ENCODE peak calls at places on chromosomes 3 and 15, in six cellular contexts. Z is prostate gland, B is GM23248, N is SJSA1, R is colonic mucosa, Q is astrocyte. X is an unnamed sample. For H3K4me1, the result is how much of the 10 kb centered on the place peaks cover.

GRCh38 chr15:45326776-45327175 is 51.6 kb downstream of the GATM start:
- DNase-seq in Z (no peak), B (no peak), N (no peak), R (no peak), Q (no peak), X (no peak)

GRCh38 chr15:52463638-52464037 is 65.0 kb downstream of the MYO5A start:
- DNase-seq in Z (no peak), B (peak), N (no peak), R (no peak), Q (no peak), X (no peak)

GRCh38 chr3:46713048-46713897 is 4.4 kb downstream of the PRSS50 start:
- DNase-seq in Z (no peak), B (no peak), N (no peak), R (no peak), Q (no peak), X (peak)

GRCh38 chr15:62594017-62594416 is 428.9 kb upstream of the C2CD4B start:
- DNase-seq in Z (no peak), B (no peak), N (peak), R (no peak), Q (no peak), X (no peak)

GRCh38 chr3:71006810-71007785 is 576.4 kb downstream of the FOXP1 start:
- DNase-seq in Z (no peak), B (peak), N (peak), R (no peak), Q (peak), X (no peak)

GRCh38 chr15:101014921-101015841 is 96.0 kb downstream of the LRRK1 start:
- DNase-seq in Z (peak), B (peak), N (peak), R (peak), Q (peak), X (peak)

GRCh38 chr3:132268956-132269355 is 48.3 kb upstream of the ACP3 start:
- DNase-seq in Z (no peak), B (peak), N (no peak), R (no peak), Q (no peak), X (no peak)

GRCh38 chr15:63970723-63971426 is 75.4 kb downstream of the DAPK2 start:
- DNase-seq in Z (no peak), B (peak), N (no peak), R (no peak), Q (no peak), X (no peak)

GRCh38 chr3:13597661-13598060 is 48.7 kb downstream of the FBLN2 start:
- DNase-seq in Z (no peak), B (no peak), N (no peak), R (no peak), Q (no peak), X (no peak)

GRCh38 chr15:65305144-65305758 is 774 bp downstream of the RNU5B-1 start:
- DNase-seq in Z (peak), B (no peak), N (no peak), R (no peak), Q (no peak), X (no peak)

GRCh38 chr3:169744332-169745054 is 20.4 kb downstream of the TERC start:
- DNase-seq in Z (no peak), B (peak), N (no peak), R (no peak), Q (peak), X (no peak)

GRCh38 chr3:42936157-42936981 is 30.4 kb downstream of the ZNF662 start:
- DNase-seq in Z (no peak), B (peak), N (no peak), R (peak), Q (peak), X (no peak)

GRCh38 chr3:66077973-66078372 is 39.3 kb upstream of the MAGI1 start:
- DNase-seq in Z (no peak), B (no peak), N (no peak), R (no peak), Q (no peak), X (no peak)

GRCh38 chr3:31917303-31917903 is 63.7 kb downstream of the OSBPL10 start:
- DNase-seq in Z (no peak), B (no peak), N (no peak), R (no peak), Q (no peak), X (no peak)

GRCh38 chr15:91821458-91821857 is 32.0 kb upstream of the SLCO3A1 start:
- DNase-seq in Z (no peak), B (no peak), N (no peak), R (no peak), Q (no peak), X (no peak)

GRCh38 chr15:60212536-60212935 is 185.2 kb downstream of the ANXA2 start:
- DNase-seq in Z (no peak), B (peak), N (peak), R (no peak), Q (no peak), X (no peak)

GRCh38 chr15:34650177-34650576 is 66.7 kb upstream of the GOLGA8B start:
- DNase-seq in Z (no peak), B (peak), N (no peak), R (no peak), Q (peak), X (no peak)

GRCh38 chr15:81118361-81118760 is 15.7 kb upstream of the CFAP161 start:
- DNase-seq in Z (no peak), B (no peak), N (no peak), R (no peak), Q (no peak), X (no peak)

GRCh38 chr3:12476238-12476897 is 7.9 kb upstream of the TSEN2 start:
- DNase-seq in Z (no peak), B (peak), N (no peak), R (no peak), Q (peak), X (no peak)

GRCh38 chr3:16515885-16516420 is 2.5 kb upstream of the RFTN1 start:
- DNase-seq in Z (no peak), B (no peak), N (no peak), R (no peak), Q (no peak), X (no peak)

GRCh38 chr3:187616307-187616939 is 53.8 kb downstream of the SST start:
- DNase-seq in Z (peak), B (peak), N (peak), R (peak), Q (peak), X (peak)

DNA sequence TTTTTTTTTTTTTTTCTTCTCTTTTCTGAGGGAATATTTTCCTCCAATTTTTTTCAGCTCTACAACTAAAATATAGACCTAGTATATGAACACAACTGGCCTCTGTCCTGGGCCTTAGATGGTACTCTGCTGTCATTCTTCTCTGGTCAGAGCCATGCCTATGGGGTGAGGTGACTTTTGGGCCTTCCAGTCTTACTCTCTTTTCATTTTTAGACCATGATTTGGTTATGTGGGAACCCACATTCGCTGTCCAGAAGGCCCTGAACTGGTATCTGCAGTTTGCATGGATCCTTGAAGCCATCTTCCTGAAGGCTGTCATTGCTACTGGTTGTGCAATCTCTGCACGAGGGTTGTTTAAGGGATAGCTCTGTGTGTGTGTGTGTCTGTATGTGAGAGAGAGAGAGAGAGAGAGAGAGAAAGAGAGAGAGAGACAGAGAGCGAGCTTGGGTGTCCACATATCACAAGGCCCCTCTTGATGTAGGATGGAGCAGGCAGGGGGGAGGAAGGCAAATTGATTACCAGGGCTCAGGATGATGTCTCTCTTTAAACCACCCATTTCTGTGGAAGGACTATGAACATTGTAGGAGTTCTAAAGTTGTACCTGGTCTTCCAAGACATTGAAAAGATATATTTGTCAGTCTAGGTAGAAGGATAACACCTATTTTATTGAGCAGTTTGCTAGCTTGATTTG is 6.9 kb downstream of the TGFBR2 start:
- DNase-seq in Z (no peak), B (no peak), N (no peak), R (no peak), Q (no peak), X (no peak)
- H3K4me1 ChIP-seq in Z (under half), B (half or more), N (half or more), R (under half), Q (under half), X (half or more)

DNA sequence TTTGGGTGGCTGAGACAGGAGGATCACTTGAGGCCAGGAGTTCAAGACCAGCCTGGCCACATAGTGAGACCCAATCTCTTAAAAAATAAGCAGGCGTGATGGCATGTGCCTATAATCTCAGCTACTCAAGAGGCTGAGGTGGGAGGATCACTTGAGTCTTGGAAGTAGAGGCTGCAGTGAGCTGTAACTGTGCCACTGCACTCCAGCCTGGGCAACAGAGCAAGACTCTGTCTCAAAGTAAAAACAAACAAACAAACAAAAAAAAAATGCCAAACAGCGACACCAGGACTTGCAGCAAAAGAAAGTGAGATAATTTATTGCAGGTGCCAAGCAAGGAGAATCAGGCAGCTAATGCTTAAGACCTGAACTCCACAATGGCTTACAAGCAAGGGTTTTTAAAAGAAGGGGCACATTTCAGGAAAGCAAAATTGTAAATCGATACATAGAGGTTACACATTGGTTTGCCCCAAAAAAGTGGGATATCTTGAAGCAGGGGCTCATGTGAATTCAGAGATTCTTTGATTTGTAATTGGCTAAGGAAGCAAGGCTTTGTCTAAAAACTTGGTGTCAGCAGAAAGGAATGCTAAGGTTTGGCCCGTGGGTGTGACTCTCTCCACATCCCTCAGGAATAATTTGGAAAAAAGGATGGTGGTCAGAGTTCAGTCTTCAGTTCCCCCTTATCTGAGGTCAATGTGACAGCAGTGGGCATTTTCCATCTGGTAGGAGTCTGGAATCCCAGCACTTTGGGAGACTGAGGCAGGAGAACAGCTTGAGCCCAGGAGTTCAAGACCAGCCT is 5.2 kb upstream of the MPI start:
- DNase-seq in Z (no peak), B (peak), N (no peak), R (no peak), Q (peak), X (no peak)
- H3K27ac ChIP-seq in Z (no peak), B (no peak), N (no peak), R (no peak), Q (no peak), X (no peak)

DNA sequence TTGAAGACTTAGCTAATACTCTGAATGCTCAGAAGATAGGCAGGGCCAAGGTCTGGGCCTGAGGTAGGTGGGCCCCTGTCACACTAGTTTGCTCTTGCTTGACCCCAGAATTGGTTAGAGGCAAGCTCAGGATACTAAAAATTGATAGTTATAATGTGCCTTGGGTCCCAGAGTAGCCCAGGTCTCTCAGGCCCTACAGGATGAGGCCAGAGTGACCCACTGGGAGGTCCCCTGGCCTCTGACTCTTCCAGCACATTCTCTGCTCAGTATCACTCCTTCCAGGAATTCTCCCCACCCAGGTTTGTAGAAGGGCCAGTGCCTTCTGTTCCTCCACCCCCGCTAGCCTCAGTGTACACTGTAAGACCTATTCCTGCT is 667 bp upstream of the KLHDC8B start:
- DNase-seq in Z (no peak), B (no peak), N (no peak), R (no peak), Q (no peak), X (no peak)
- H3K4me1 ChIP-seq in Z (under half), B (under half), N (under half), R (under half), Q (under half), X (under half)

GRCh38 chr3:123997543-123997942 is 5.6 kb upstream of the ROPN1 start:
- DNase-seq in Z (no peak), B (peak), N (no peak), R (no peak), Q (peak), X (no peak)
- H3K27ac ChIP-seq in Z (no peak), B (no peak), N (no peak), R (no peak), Q (no peak), X (no peak)

GRCh38 chr15:78446551-78446950 is 8.5 kb downstream of the IREB2 start:
- DNase-seq in Z (no peak), B (no peak), N (no peak), R (no peak), Q (no peak), X (no peak)

GRCh38 chr15:78450285-78450858 is 12.4 kb downstream of the IREB2 start:
- DNase-seq in Z (no peak), B (no peak), N (no peak), R (no peak), Q (no peak), X (no peak)

GRCh38 chr15:78445875-78446274 is 7.9 kb downstream of the IREB2 start:
- DNase-seq in Z (no peak), B (no peak), N (no peak), R (no peak), Q (no peak), X (no peak)

GRCh38 chr15:78449220-78449999 is 11.4 kb downstream of the IREB2 start:
- DNase-seq in Z (peak), B (no peak), N (no peak), R (no peak), Q (no peak), X (no peak)

DNA sequence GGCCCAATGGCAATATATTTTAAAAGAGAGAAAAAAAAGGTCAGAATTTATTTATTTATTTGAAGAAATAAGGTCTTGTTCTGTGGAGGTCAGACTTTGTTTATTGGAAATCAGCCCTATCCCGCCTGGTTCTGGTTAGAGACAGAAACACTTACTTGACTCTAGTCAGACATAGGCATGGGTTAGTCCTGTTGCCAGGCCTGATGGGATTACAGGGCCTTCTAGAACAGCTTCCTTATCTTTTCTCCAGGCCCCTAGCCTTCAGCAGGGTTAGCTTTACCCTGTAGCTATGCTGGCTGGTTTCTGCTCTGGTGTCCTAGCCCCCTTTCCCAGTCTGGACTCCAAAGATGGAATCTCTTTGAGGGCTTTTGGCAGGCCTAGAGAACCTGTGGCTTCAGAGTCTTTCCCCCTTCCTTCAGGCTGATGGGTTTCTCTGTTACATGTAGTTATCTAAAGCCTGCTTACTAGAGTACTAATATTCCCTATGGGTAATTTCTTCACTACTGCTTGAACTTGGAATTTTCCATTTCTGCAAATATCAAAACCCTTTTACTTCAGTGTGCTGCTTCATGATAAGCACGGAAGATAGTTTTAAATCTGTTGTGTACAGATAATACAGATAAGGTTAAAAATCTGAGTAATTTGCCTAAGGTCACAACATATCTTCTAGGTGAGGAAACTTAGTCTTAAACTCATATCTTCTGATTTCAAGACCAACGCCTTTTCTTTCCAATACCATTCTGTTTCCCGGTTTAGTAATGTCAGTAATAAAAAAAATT is 10.6 kb downstream of the IREB2 start:
- DNase-seq in Z (no peak), B (no peak), N (no peak), R (no peak), Q (no peak), X (no peak)
- H3K4me1 ChIP-seq in Z (under half), B (under half), N (under half), R (under half), Q (under half), X (under half)

GRCh38 chr3:4571690-4572334 is 78.7 kb downstream of the ITPR1 start:
- DNase-seq in Z (no peak), B (peak), N (no peak), R (no peak), Q (no peak), X (no peak)

GRCh38 chr3:4570840-4571621 is 77.9 kb downstream of the ITPR1 start:
- DNase-seq in Z (no peak), B (no peak), N (no peak), R (no peak), Q (no peak), X (peak)

GRCh38 chr3:4564928-4565586 is 71.9 kb downstream of the ITPR1 start:
- DNase-seq in Z (no peak), B (no peak), N (no peak), R (no peak), Q (no peak), X (no peak)

GRCh38 chr3:4565806-4566501 is 72.8 kb downstream of the ITPR1 start:
- DNase-seq in Z (no peak), B (no peak), N (no peak), R (no peak), Q (no peak), X (no peak)

DNA sequence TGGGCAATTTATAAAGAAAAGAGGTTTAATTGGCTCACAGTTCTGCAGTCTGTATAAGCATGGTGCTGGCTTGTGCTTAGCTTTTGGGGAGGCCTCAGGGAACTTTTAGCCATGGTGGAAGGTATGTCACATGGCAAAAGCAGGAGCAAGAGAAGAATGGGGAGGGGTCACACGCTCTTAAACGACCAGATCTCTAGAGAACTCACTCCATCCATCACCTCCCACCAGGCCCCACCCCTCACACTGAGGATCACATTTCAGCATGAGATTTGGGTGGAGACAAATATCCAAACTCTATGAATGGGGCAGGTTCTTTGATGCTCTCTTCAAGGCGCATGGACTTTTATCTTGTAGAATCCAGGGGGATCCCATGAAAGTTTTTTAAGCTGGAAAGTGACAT is 75.7 kb downstream of the ITPR1 start:
- DNase-seq in Z (no peak), B (no peak), N (no peak), R (no peak), Q (no peak), X (no peak)
- H3K27ac ChIP-seq in Z (no peak), B (no peak), N (no peak), R (no peak), Q (no peak), X (no peak)

X was measured in CD8-positive, alpha-beta T cell.